ENCODE peak calls at places on chromosomes 3 and 15, in six cellular contexts. I is GM12864; G is RPMI7951; M is CD8-positive, alpha-beta memory T cell; Y is heart left ventricle; O is EH. E is an unnamed sample.

GRCh38 chr3:185175370-185175987 is 22.6 kb upstream of the C3orf70 start:
- DNase-seq in I (no peak), G (peak), M (no peak), Y (peak), O (peak), E (no peak)

GRCh38 chr3:172516318-172517214 is 6.7 kb downstream of the TNFSF10 start:
- DNase-seq in I (no peak), G (peak), M (no peak), Y (peak), O (peak), E (peak)

GRCh38 chr15:32730677-32731654 is 13.2 kb downstream of the GREM1 start:
- DNase-seq in I (no peak), G (peak), M (no peak), Y (peak), O (peak), E (peak)

GRCh38 chr3:28915711-28916481 is 365.0 kb upstream of the RBMS3 start:
- DNase-seq in I (no peak), G (peak), M (no peak), Y (peak), O (peak), E (peak)

GRCh38 chr3:47799733-47800132 is 3.2 kb upstream of the DHX30 start:
- DNase-seq in I (no peak), G (no peak), M (no peak), Y (no peak), O (peak), E (no peak)

GRCh38 chr15:33226559-33227181 is 32.2 kb upstream of the FMN1 start:
- DNase-seq in I (peak), G (peak), M (no peak), Y (peak), O (peak), E (no peak)

GRCh38 chr15:69794643-69795461 is 302.9 kb downstream of the TLE3 start:
- DNase-seq in I (no peak), G (peak), M (no peak), Y (no peak), O (peak), E (no peak)

GRCh38 chr15:77096541-77096940 is 25.6 kb upstream of the TSPAN3 start:
- DNase-seq in I (no peak), G (no peak), M (no peak), Y (no peak), O (no peak), E (no peak)

GRCh38 chr3:163474766-163475165 is 1603.5 kb downstream of the SI start:
- DNase-seq in I (no peak), G (no peak), M (no peak), Y (no peak), O (no peak), E (no peak)

E was measured in retinal pigment epithelial cell.